ENCODE peak calls at places on chromosome 16, in five cellular contexts. One of them, this sample, is unnamed.

GRCh38 chr16:12917653-12918052 is 16.3 kb downstream of the SHISA9 start:
- DNase-seq in central memory CD4-positive, alpha-beta T cell: no peak
- DNase-seq in osteocyte: no peak
- DNase-seq in stimulated activated CD8-positive, alpha-beta memory T cell treated with anti-CD3 and anti-CD28 coated beads, Interleukin-7, amount 100 ng/mL, for 4 hours: no peak
- DNase-seq in NCI-H1436 treated with DMSO at 0.1 percent for 48 hours: no peak
- DNase-seq in this sample: peak; percentile 2

GRCh38 chr16:49697631-49698030 is 158.3 kb downstream of the ZNF423 start:
- DNase-seq in NCI-H1436 treated with DMSO at 0.1 percent for 48 hours: no peak
- DNase-seq in osteocyte: no peak
- DNase-seq in stimulated activated CD8-positive, alpha-beta memory T cell treated with anti-CD3 and anti-CD28 coated beads, Interleukin-7, amount 100 ng/mL, for 4 hours: no peak
- DNase-seq in central memory CD4-positive, alpha-beta T cell: no peak
- DNase-seq in this sample: no peak

GRCh38 chr16:29994613-29995329 is 646 bp downstream of the HIRIP3 start:
- DNase-seq in stimulated activated CD8-positive, alpha-beta memory T cell treated with anti-CD3 and anti-CD28 coated beads, Interleukin-7, amount 100 ng/mL, for 4 hours: peak; percentile 53
- DNase-seq in central memory CD4-positive, alpha-beta T cell: no peak
- DNase-seq in osteocyte: no peak
- DNase-seq in NCI-H1436 treated with DMSO at 0.1 percent for 48 hours: no peak
- DNase-seq in this sample: peak; percentile 41

GRCh38 chr16:3259097-3259496 is 2.7 kb upstream of the MEFV start:
- DNase-seq in stimulated activated CD8-positive, alpha-beta memory T cell treated with anti-CD3 and anti-CD28 coated beads, Interleukin-7, amount 100 ng/mL, for 4 hours: no peak
- DNase-seq in NCI-H1436 treated with DMSO at 0.1 percent for 48 hours: no peak
- DNase-seq in central memory CD4-positive, alpha-beta T cell: no peak
- DNase-seq in osteocyte: no peak
- DNase-seq in this sample: peak; percentile 78

GRCh38 chr16:28543072-28543471 is 4.3 kb upstream of the NUPR1 start:
- DNase-seq in NCI-H1436 treated with DMSO at 0.1 percent for 48 hours: no peak
- DNase-seq in central memory CD4-positive, alpha-beta T cell: no peak
- DNase-seq in stimulated activated CD8-positive, alpha-beta memory T cell treated with anti-CD3 and anti-CD28 coated beads, Interleukin-7, amount 100 ng/mL, for 4 hours: no peak
- DNase-seq in osteocyte: no peak
- DNase-seq in this sample: peak; percentile 30

GRCh38 chr16:6144441-6144840 is 1046.8 kb upstream of the EEF2KMT start:
- DNase-seq in osteocyte: no peak
- DNase-seq in NCI-H1436 treated with DMSO at 0.1 percent for 48 hours: no peak
- DNase-seq in stimulated activated CD8-positive, alpha-beta memory T cell treated with anti-CD3 and anti-CD28 coated beads, Interleukin-7, amount 100 ng/mL, for 4 hours: no peak
- DNase-seq in central memory CD4-positive, alpha-beta T cell: no peak
- DNase-seq in this sample: no peak

GRCh38 chr16:80233097-80233835 is 307.5 kb upstream of the DYNLRB2 start:
- DNase-seq in osteocyte: no peak
- DNase-seq in stimulated activated CD8-positive, alpha-beta memory T cell treated with anti-CD3 and anti-CD28 coated beads, Interleukin-7, amount 100 ng/mL, for 4 hours: no peak
- DNase-seq in central memory CD4-positive, alpha-beta T cell: no peak
- DNase-seq in NCI-H1436 treated with DMSO at 0.1 percent for 48 hours: no peak
- DNase-seq in this sample: no peak

GRCh38 chr16:1908081-1908633 is 10.1 kb downstream of the HS3ST6 start:
- DNase-seq in NCI-H1436 treated with DMSO at 0.1 percent for 48 hours: no peak
- DNase-seq in osteocyte: no peak
- DNase-seq in stimulated activated CD8-positive, alpha-beta memory T cell treated with anti-CD3 and anti-CD28 coated beads, Interleukin-7, amount 100 ng/mL, for 4 hours: no peak
- DNase-seq in central memory CD4-positive, alpha-beta T cell: no peak
- DNase-seq in this sample: no peak

GRCh38 chr16:68762996-68763756 is 26.1 kb downstream of the CDH1 start:
- DNase-seq in central memory CD4-positive, alpha-beta T cell: no peak
- DNase-seq in stimulated activated CD8-positive, alpha-beta memory T cell treated with anti-CD3 and anti-CD28 coated beads, Interleukin-7, amount 100 ng/mL, for 4 hours: no peak
- DNase-seq in NCI-H1436 treated with DMSO at 0.1 percent for 48 hours: no peak
- DNase-seq in osteocyte: no peak
- DNase-seq in this sample: no peak

GRCh38 chr16:4915226-4915761 is 21.7 kb downstream of the PPL start:
- DNase-seq in osteocyte: no peak
- DNase-seq in central memory CD4-positive, alpha-beta T cell: no peak
- DNase-seq in stimulated activated CD8-positive, alpha-beta memory T cell treated with anti-CD3 and anti-CD28 coated beads, Interleukin-7, amount 100 ng/mL, for 4 hours: no peak
- DNase-seq in NCI-H1436 treated with DMSO at 0.1 percent for 48 hours: no peak
- DNase-seq in this sample: peak; percentile 86

GRCh38 chr16:24645739-24646645 is 83.5 kb upstream of the TNRC6A start:
- DNase-seq in osteocyte: no peak
- DNase-seq in central memory CD4-positive, alpha-beta T cell: no peak
- DNase-seq in stimulated activated CD8-positive, alpha-beta memory T cell treated with anti-CD3 and anti-CD28 coated beads, Interleukin-7, amount 100 ng/mL, for 4 hours: no peak
- DNase-seq in NCI-H1436 treated with DMSO at 0.1 percent for 48 hours: no peak
- DNase-seq in this sample: peak; percentile 100

GRCh38 chr16:70380205-70380918 is 33.7 kb downstream of the DDX19A start:
- DNase-seq in central memory CD4-positive, alpha-beta T cell: peak; percentile 56
- DNase-seq in osteocyte: peak; percentile 95
- DNase-seq in NCI-H1436 treated with DMSO at 0.1 percent for 48 hours: no peak
- DNase-seq in stimulated activated CD8-positive, alpha-beta memory T cell treated with anti-CD3 and anti-CD28 coated beads, Interleukin-7, amount 100 ng/mL, for 4 hours: peak; percentile 74
- DNase-seq in this sample: peak; percentile 62

GRCh38 chr16:50879873-50880695 is 138.2 kb downstream of the CYLD start:
- DNase-seq in central memory CD4-positive, alpha-beta T cell: no peak
- DNase-seq in NCI-H1436 treated with DMSO at 0.1 percent for 48 hours: peak; percentile 78
- DNase-seq in stimulated activated CD8-positive, alpha-beta memory T cell treated with anti-CD3 and anti-CD28 coated beads, Interleukin-7, amount 100 ng/mL, for 4 hours: no peak
- DNase-seq in osteocyte: peak; percentile 74
- DNase-seq in this sample: no peak

GRCh38 chr16:8644151-8644512 is 22.6 kb downstream of the METTL22 start:
- DNase-seq in stimulated activated CD8-positive, alpha-beta memory T cell treated with anti-CD3 and anti-CD28 coated beads, Interleukin-7, amount 100 ng/mL, for 4 hours: no peak
- DNase-seq in NCI-H1436 treated with DMSO at 0.1 percent for 48 hours: no peak
- DNase-seq in osteocyte: no peak
- DNase-seq in central memory CD4-positive, alpha-beta T cell: no peak
- DNase-seq in this sample: no peak

GRCh38 chr16:10579965-10580918 is at the start of gene EMP2:
- DNase-seq in central memory CD4-positive, alpha-beta T cell: no peak
- DNase-seq in stimulated activated CD8-positive, alpha-beta memory T cell treated with anti-CD3 and anti-CD28 coated beads, Interleukin-7, amount 100 ng/mL, for 4 hours: no peak
- DNase-seq in NCI-H1436 treated with DMSO at 0.1 percent for 48 hours: peak; percentile 10
- DNase-seq in osteocyte: no peak
- DNase-seq in this sample: peak; percentile 63

GRCh38 chr16:67878846-67879245 is 5.8 kb upstream of the NRN1L start:
- DNase-seq in osteocyte: no peak
- DNase-seq in NCI-H1436 treated with DMSO at 0.1 percent for 48 hours: no peak
- DNase-seq in stimulated activated CD8-positive, alpha-beta memory T cell treated with anti-CD3 and anti-CD28 coated beads, Interleukin-7, amount 100 ng/mL, for 4 hours: no peak
- DNase-seq in central memory CD4-positive, alpha-beta T cell: no peak
- DNase-seq in this sample: no peak

GRCh38 chr16:71895679-71896385 is 501 bp downstream of the IST1 start:
- DNase-seq in central memory CD4-positive, alpha-beta T cell: no peak
- DNase-seq in stimulated activated CD8-positive, alpha-beta memory T cell treated with anti-CD3 and anti-CD28 coated beads, Interleukin-7, amount 100 ng/mL, for 4 hours: peak; percentile 36
- DNase-seq in osteocyte: no peak
- DNase-seq in NCI-H1436 treated with DMSO at 0.1 percent for 48 hours: no peak
- DNase-seq in this sample: peak; percentile 60

GRCh38 chr16:11679250-11679649 is 11.0 kb downstream of the SNN start:
- DNase-seq in stimulated activated CD8-positive, alpha-beta memory T cell treated with anti-CD3 and anti-CD28 coated beads, Interleukin-7, amount 100 ng/mL, for 4 hours: no peak
- DNase-seq in central memory CD4-positive, alpha-beta T cell: no peak
- DNase-seq in osteocyte: no peak
- DNase-seq in NCI-H1436 treated with DMSO at 0.1 percent for 48 hours: no peak
- DNase-seq in this sample: no peak

GRCh38 chr16:50653633-50654524 is 27.2 kb downstream of the SNX20 start:
- DNase-seq in central memory CD4-positive, alpha-beta T cell: no peak
- DNase-seq in osteocyte: no peak
- DNase-seq in stimulated activated CD8-positive, alpha-beta memory T cell treated with anti-CD3 and anti-CD28 coated beads, Interleukin-7, amount 100 ng/mL, for 4 hours: no peak
- DNase-seq in NCI-H1436 treated with DMSO at 0.1 percent for 48 hours: no peak
- DNase-seq in this sample: no peak

GRCh38 chr16:11391576-11391975 is 46.3 kb downstream of the RMI2 start:
- DNase-seq in central memory CD4-positive, alpha-beta T cell: no peak
- DNase-seq in osteocyte: no peak
- DNase-seq in stimulated activated CD8-positive, alpha-beta memory T cell treated with anti-CD3 and anti-CD28 coated beads, Interleukin-7, amount 100 ng/mL, for 4 hours: no peak
- DNase-seq in NCI-H1436 treated with DMSO at 0.1 percent for 48 hours: no peak
- DNase-seq in this sample: no peak

GRCh38 chr16:76668207-76668725 is 391.1 kb downstream of the CNTNAP4 start:
- DNase-seq in NCI-H1436 treated with DMSO at 0.1 percent for 48 hours: no peak
- DNase-seq in stimulated activated CD8-positive, alpha-beta memory T cell treated with anti-CD3 and anti-CD28 coated beads, Interleukin-7, amount 100 ng/mL, for 4 hours: no peak
- DNase-seq in osteocyte: no peak
- DNase-seq in central memory CD4-positive, alpha-beta T cell: no peak
- DNase-seq in this sample: no peak

GRCh38 chr16:74770826-74771526 is 3.6 kb downstream of the FA2H start:
- DNase-seq in central memory CD4-positive, alpha-beta T cell: no peak
- DNase-seq in osteocyte: no peak
- DNase-seq in NCI-H1436 treated with DMSO at 0.1 percent for 48 hours: no peak
- DNase-seq in stimulated activated CD8-positive, alpha-beta memory T cell treated with anti-CD3 and anti-CD28 coated beads, Interleukin-7, amount 100 ng/mL, for 4 hours: no peak
- DNase-seq in this sample: no peak

GRCh38 chr16:53664724-53665345 is 38.8 kb downstream of the RPGRIP1L start:
- DNase-seq in NCI-H1436 treated with DMSO at 0.1 percent for 48 hours: no peak
- DNase-seq in central memory CD4-positive, alpha-beta T cell: no peak
- DNase-seq in stimulated activated CD8-positive, alpha-beta memory T cell treated with anti-CD3 and anti-CD28 coated beads, Interleukin-7, amount 100 ng/mL, for 4 hours: no peak
- DNase-seq in osteocyte: no peak
- DNase-seq in this sample: peak; percentile 91

GRCh38 chr16:69187387-69187890 is 475 bp downstream of the SNTB2 start:
- DNase-seq in stimulated activated CD8-positive, alpha-beta memory T cell treated with anti-CD3 and anti-CD28 coated beads, Interleukin-7, amount 100 ng/mL, for 4 hours: peak; percentile 24
- DNase-seq in central memory CD4-positive, alpha-beta T cell: peak; percentile 33
- DNase-seq in NCI-H1436 treated with DMSO at 0.1 percent for 48 hours: no peak
- DNase-seq in osteocyte: peak; percentile 84
- DNase-seq in this sample: peak; percentile 48

GRCh38 chr16:11030990-11031510 is 86.7 kb downstream of the CLEC16A start:
- DNase-seq in osteocyte: no peak
- DNase-seq in central memory CD4-positive, alpha-beta T cell: no peak
- DNase-seq in stimulated activated CD8-positive, alpha-beta memory T cell treated with anti-CD3 and anti-CD28 coated beads, Interleukin-7, amount 100 ng/mL, for 4 hours: no peak
- DNase-seq in NCI-H1436 treated with DMSO at 0.1 percent for 48 hours: no peak
- DNase-seq in this sample: peak; percentile 74

GRCh38 chr16:73064227-73064995 is 16.5 kb upstream of the ZFHX3 start:
- DNase-seq in stimulated activated CD8-positive, alpha-beta memory T cell treated with anti-CD3 and anti-CD28 coated beads, Interleukin-7, amount 100 ng/mL, for 4 hours: no peak
- DNase-seq in osteocyte: no peak
- DNase-seq in NCI-H1436 treated with DMSO at 0.1 percent for 48 hours: no peak
- DNase-seq in central memory CD4-positive, alpha-beta T cell: no peak
- DNase-seq in this sample: peak; percentile 55

This sample was measured in fibroblast of villous mesenchyme.